ENCODE peak calls at places on chromosomes 6 and 20, in nine cellular contexts. One of them, this sample, is unnamed.
A peak's percentile ranks its signal among the peaks of the same experiment; 100 is the strongest.

GRCh38 chr6:43733471-43734293 is 36.3 kb upstream of the VEGFA start:
- DNase-seq in stimulated activated CD4-positive, alpha-beta T cell treated with anti-CD3 and anti-CD28 coated beads, Interleukin-1b, Interleukin-23, amount 100 ng/mL, for 24 hours: peak; percentile 19
- DNase-seq in neural crest cell: no peak
- DNase-seq in activated CD8-positive, alpha-beta memory T cell treated with anti-CD3 and anti-CD28 coated beads for 48 hours: no peak
- DNase-seq in IMR-90: no peak
- DNase-seq in AG08396: no peak
- DNase-seq in breast epithelium: no peak
- DNase-seq in iris pigment epithelial cell: no peak
- DNase-seq in HTR-8/SVneo: no peak
- DNase-seq in this sample: no peak

GRCh38 chr20:38460040-38460623 is 12.5 kb upstream of the RALGAPB start:
- DNase-seq in stimulated activated CD4-positive, alpha-beta T cell treated with anti-CD3 and anti-CD28 coated beads, Interleukin-1b, Interleukin-23, amount 100 ng/mL, for 24 hours: no peak
- DNase-seq in neural crest cell: no peak
- DNase-seq in activated CD8-positive, alpha-beta memory T cell treated with anti-CD3 and anti-CD28 coated beads for 48 hours: no peak
- DNase-seq in IMR-90: peak; percentile 81
- DNase-seq in AG08396: no peak
- DNase-seq in breast epithelium: no peak
- DNase-seq in iris pigment epithelial cell: peak; percentile 92
- DNase-seq in HTR-8/SVneo: peak; percentile 95
- DNase-seq in this sample: no peak

GRCh38 chr20:62303327-62304226 is 780 bp downstream of the ADRM1 start:
- DNase-seq in stimulated activated CD4-positive, alpha-beta T cell treated with anti-CD3 and anti-CD28 coated beads, Interleukin-1b, Interleukin-23, amount 100 ng/mL, for 24 hours: no peak
- DNase-seq in neural crest cell: peak; percentile 16
- DNase-seq in activated CD8-positive, alpha-beta memory T cell treated with anti-CD3 and anti-CD28 coated beads for 48 hours: no peak
- DNase-seq in IMR-90: no peak
- DNase-seq in AG08396: peak; percentile 60
- DNase-seq in breast epithelium: no peak
- DNase-seq in iris pigment epithelial cell: peak; percentile 25
- DNase-seq in HTR-8/SVneo: peak; percentile 47
- DNase-seq in this sample: no peak

GRCh38 chr6:3414704-3415453 is 42.0 kb downstream of the SLC22A23 start:
- DNase-seq in stimulated activated CD4-positive, alpha-beta T cell treated with anti-CD3 and anti-CD28 coated beads, Interleukin-1b, Interleukin-23, amount 100 ng/mL, for 24 hours: no peak
- DNase-seq in neural crest cell: no peak
- DNase-seq in activated CD8-positive, alpha-beta memory T cell treated with anti-CD3 and anti-CD28 coated beads for 48 hours: no peak
- DNase-seq in IMR-90: peak; percentile 75
- DNase-seq in AG08396: no peak
- DNase-seq in breast epithelium: no peak
- DNase-seq in iris pigment epithelial cell: peak; percentile 94
- DNase-seq in HTR-8/SVneo: no peak
- DNase-seq in this sample: no peak

GRCh38 chr6:16851044-16851540 is 89.8 kb upstream of the ATXN1 start:
- DNase-seq in stimulated activated CD4-positive, alpha-beta T cell treated with anti-CD3 and anti-CD28 coated beads, Interleukin-1b, Interleukin-23, amount 100 ng/mL, for 24 hours: no peak
- DNase-seq in neural crest cell: no peak
- DNase-seq in activated CD8-positive, alpha-beta memory T cell treated with anti-CD3 and anti-CD28 coated beads for 48 hours: no peak
- DNase-seq in IMR-90: no peak
- DNase-seq in AG08396: no peak
- DNase-seq in breast epithelium: no peak
- DNase-seq in iris pigment epithelial cell: no peak
- DNase-seq in HTR-8/SVneo: no peak
- DNase-seq in this sample: no peak

GRCh38 chr20:46176744-46177378 is 58.7 kb downstream of the CD40 start:
- DNase-seq in stimulated activated CD4-positive, alpha-beta T cell treated with anti-CD3 and anti-CD28 coated beads, Interleukin-1b, Interleukin-23, amount 100 ng/mL, for 24 hours: no peak
- DNase-seq in neural crest cell: no peak
- DNase-seq in activated CD8-positive, alpha-beta memory T cell treated with anti-CD3 and anti-CD28 coated beads for 48 hours: no peak
- DNase-seq in IMR-90: no peak
- DNase-seq in AG08396: no peak
- DNase-seq in breast epithelium: no peak
- DNase-seq in iris pigment epithelial cell: no peak
- DNase-seq in HTR-8/SVneo: no peak
- DNase-seq in this sample: no peak

GRCh38 chr6:35213824-35214756 is at the start of gene SCUBE3:
- DNase-seq in stimulated activated CD4-positive, alpha-beta T cell treated with anti-CD3 and anti-CD28 coated beads, Interleukin-1b, Interleukin-23, amount 100 ng/mL, for 24 hours: no peak
- DNase-seq in neural crest cell: peak; percentile 63
- DNase-seq in activated CD8-positive, alpha-beta memory T cell treated with anti-CD3 and anti-CD28 coated beads for 48 hours: no peak
- DNase-seq in IMR-90: peak; percentile 42
- DNase-seq in AG08396: peak; percentile 78
- DNase-seq in breast epithelium: no peak
- DNase-seq in iris pigment epithelial cell: peak; percentile 43
- DNase-seq in HTR-8/SVneo: peak; percentile 62
- DNase-seq in this sample: no peak

GRCh38 chr6:159249150-159249549 is 80.0 kb downstream of the FNDC1 start:
- DNase-seq in stimulated activated CD4-positive, alpha-beta T cell treated with anti-CD3 and anti-CD28 coated beads, Interleukin-1b, Interleukin-23, amount 100 ng/mL, for 24 hours: no peak
- DNase-seq in neural crest cell: no peak
- DNase-seq in activated CD8-positive, alpha-beta memory T cell treated with anti-CD3 and anti-CD28 coated beads for 48 hours: no peak
- DNase-seq in IMR-90: no peak
- DNase-seq in AG08396: no peak
- DNase-seq in breast epithelium: no peak
- DNase-seq in iris pigment epithelial cell: no peak
- DNase-seq in HTR-8/SVneo: no peak
- DNase-seq in this sample: no peak

GRCh38 chr6:28985396-28986164 is 19.5 kb downstream of the ZNF311 start:
- DNase-seq in stimulated activated CD4-positive, alpha-beta T cell treated with anti-CD3 and anti-CD28 coated beads, Interleukin-1b, Interleukin-23, amount 100 ng/mL, for 24 hours: no peak
- DNase-seq in neural crest cell: peak; percentile 65
- DNase-seq in activated CD8-positive, alpha-beta memory T cell treated with anti-CD3 and anti-CD28 coated beads for 48 hours: no peak
- DNase-seq in IMR-90: peak; percentile 98
- DNase-seq in AG08396: peak; percentile 91
- DNase-seq in breast epithelium: peak; percentile 84
- DNase-seq in iris pigment epithelial cell: peak; percentile 98
- DNase-seq in HTR-8/SVneo: peak; percentile 93
- DNase-seq in this sample: peak; percentile 96

GRCh38 chr6:130362128-130362527 is 3.7 kb upstream of the TMEM200A start:
- DNase-seq in stimulated activated CD4-positive, alpha-beta T cell treated with anti-CD3 and anti-CD28 coated beads, Interleukin-1b, Interleukin-23, amount 100 ng/mL, for 24 hours: no peak
- DNase-seq in neural crest cell: no peak
- DNase-seq in activated CD8-positive, alpha-beta memory T cell treated with anti-CD3 and anti-CD28 coated beads for 48 hours: no peak
- DNase-seq in IMR-90: no peak
- DNase-seq in AG08396: no peak
- DNase-seq in breast epithelium: no peak
- DNase-seq in iris pigment epithelial cell: no peak
- DNase-seq in HTR-8/SVneo: no peak
- DNase-seq in this sample: no peak

GRCh38 chr20:47320990-47321805 is 35.3 kb downstream of the ZMYND8 start:
- DNase-seq in stimulated activated CD4-positive, alpha-beta T cell treated with anti-CD3 and anti-CD28 coated beads, Interleukin-1b, Interleukin-23, amount 100 ng/mL, for 24 hours: no peak
- DNase-seq in neural crest cell: no peak
- DNase-seq in activated CD8-positive, alpha-beta memory T cell treated with anti-CD3 and anti-CD28 coated beads for 48 hours: no peak
- DNase-seq in IMR-90: no peak
- DNase-seq in AG08396: no peak
- DNase-seq in breast epithelium: no peak
- DNase-seq in iris pigment epithelial cell: no peak
- DNase-seq in HTR-8/SVneo: no peak
- DNase-seq in this sample: no peak

GRCh38 chr6:70847685-70848084 is 109.2 kb downstream of the B3GAT2 start:
- DNase-seq in stimulated activated CD4-positive, alpha-beta T cell treated with anti-CD3 and anti-CD28 coated beads, Interleukin-1b, Interleukin-23, amount 100 ng/mL, for 24 hours: no peak
- DNase-seq in neural crest cell: no peak
- DNase-seq in activated CD8-positive, alpha-beta memory T cell treated with anti-CD3 and anti-CD28 coated beads for 48 hours: no peak
- DNase-seq in IMR-90: no peak
- DNase-seq in AG08396: no peak
- DNase-seq in breast epithelium: no peak
- DNase-seq in iris pigment epithelial cell: no peak
- DNase-seq in HTR-8/SVneo: no peak
- DNase-seq in this sample: no peak

GRCh38 chr20:58511364-58511763 is 3.8 kb downstream of the APCDD1L start:
- DNase-seq in stimulated activated CD4-positive, alpha-beta T cell treated with anti-CD3 and anti-CD28 coated beads, Interleukin-1b, Interleukin-23, amount 100 ng/mL, for 24 hours: no peak
- DNase-seq in neural crest cell: no peak
- DNase-seq in activated CD8-positive, alpha-beta memory T cell treated with anti-CD3 and anti-CD28 coated beads for 48 hours: no peak
- DNase-seq in IMR-90: peak; percentile 83
- DNase-seq in AG08396: peak; percentile 37
- DNase-seq in breast epithelium: no peak
- DNase-seq in iris pigment epithelial cell: peak; percentile 88
- DNase-seq in HTR-8/SVneo: peak; percentile 80
- DNase-seq in this sample: no peak

GRCh38 chr6:68649669-68650068 is 14.6 kb downstream of the ADGRB3 start:
- DNase-seq in stimulated activated CD4-positive, alpha-beta T cell treated with anti-CD3 and anti-CD28 coated beads, Interleukin-1b, Interleukin-23, amount 100 ng/mL, for 24 hours: no peak
- DNase-seq in neural crest cell: no peak
- DNase-seq in activated CD8-positive, alpha-beta memory T cell treated with anti-CD3 and anti-CD28 coated beads for 48 hours: no peak
- DNase-seq in IMR-90: no peak
- DNase-seq in AG08396: no peak
- DNase-seq in breast epithelium: no peak
- DNase-seq in iris pigment epithelial cell: no peak
- DNase-seq in HTR-8/SVneo: no peak
- DNase-seq in this sample: no peak

GRCh38 chr6:100839419-100839818 is 41.7 kb downstream of the ASCC3 start:
- DNase-seq in stimulated activated CD4-positive, alpha-beta T cell treated with anti-CD3 and anti-CD28 coated beads, Interleukin-1b, Interleukin-23, amount 100 ng/mL, for 24 hours: no peak
- DNase-seq in neural crest cell: no peak
- DNase-seq in activated CD8-positive, alpha-beta memory T cell treated with anti-CD3 and anti-CD28 coated beads for 48 hours: no peak
- DNase-seq in IMR-90: no peak
- DNase-seq in AG08396: no peak
- DNase-seq in breast epithelium: no peak
- DNase-seq in iris pigment epithelial cell: no peak
- DNase-seq in HTR-8/SVneo: no peak
- DNase-seq in this sample: no peak

GRCh38 chr6:132780770-132781371 is 17.6 kb downstream of the SLC18B1 start:
- DNase-seq in stimulated activated CD4-positive, alpha-beta T cell treated with anti-CD3 and anti-CD28 coated beads, Interleukin-1b, Interleukin-23, amount 100 ng/mL, for 24 hours: no peak
- DNase-seq in neural crest cell: no peak
- DNase-seq in activated CD8-positive, alpha-beta memory T cell treated with anti-CD3 and anti-CD28 coated beads for 48 hours: no peak
- DNase-seq in IMR-90: peak; percentile 63
- DNase-seq in AG08396: peak; percentile 35
- DNase-seq in breast epithelium: no peak
- DNase-seq in iris pigment epithelial cell: peak; percentile 52
- DNase-seq in HTR-8/SVneo: peak; percentile 18
- DNase-seq in this sample: no peak

GRCh38 chr6:72464791-72465691 is 156.8 kb upstream of the KCNQ5 start:
- DNase-seq in stimulated activated CD4-positive, alpha-beta T cell treated with anti-CD3 and anti-CD28 coated beads, Interleukin-1b, Interleukin-23, amount 100 ng/mL, for 24 hours: no peak
- DNase-seq in neural crest cell: no peak
- DNase-seq in activated CD8-positive, alpha-beta memory T cell treated with anti-CD3 and anti-CD28 coated beads for 48 hours: no peak
- DNase-seq in IMR-90: peak; percentile 83
- DNase-seq in AG08396: peak; percentile 55
- DNase-seq in breast epithelium: no peak
- DNase-seq in iris pigment epithelial cell: peak; percentile 74
- DNase-seq in HTR-8/SVneo: peak; percentile 33
- DNase-seq in this sample: no peak

GRCh38 chr20:54043044-54043967 is 27.1 kb downstream of the BCAS1 start:
- DNase-seq in stimulated activated CD4-positive, alpha-beta T cell treated with anti-CD3 and anti-CD28 coated beads, Interleukin-1b, Interleukin-23, amount 100 ng/mL, for 24 hours: no peak
- DNase-seq in neural crest cell: no peak
- DNase-seq in activated CD8-positive, alpha-beta memory T cell treated with anti-CD3 and anti-CD28 coated beads for 48 hours: no peak
- DNase-seq in IMR-90: no peak
- DNase-seq in AG08396: no peak
- DNase-seq in breast epithelium: no peak
- DNase-seq in iris pigment epithelial cell: no peak
- DNase-seq in HTR-8/SVneo: no peak
- DNase-seq in this sample: no peak

GRCh38 chr20:37397954-37398749 is 52.2 kb downstream of the SRC start:
- DNase-seq in stimulated activated CD4-positive, alpha-beta T cell treated with anti-CD3 and anti-CD28 coated beads, Interleukin-1b, Interleukin-23, amount 100 ng/mL, for 24 hours: no peak
- DNase-seq in neural crest cell: no peak
- DNase-seq in activated CD8-positive, alpha-beta memory T cell treated with anti-CD3 and anti-CD28 coated beads for 48 hours: no peak
- DNase-seq in IMR-90: no peak
- DNase-seq in AG08396: no peak
- DNase-seq in breast epithelium: no peak
- DNase-seq in iris pigment epithelial cell: no peak
- DNase-seq in HTR-8/SVneo: no peak
- DNase-seq in this sample: no peak

GRCh38 chr20:19890358-19891117 is 126.6 kb upstream of the NAA20 start:
- DNase-seq in stimulated activated CD4-positive, alpha-beta T cell treated with anti-CD3 and anti-CD28 coated beads, Interleukin-1b, Interleukin-23, amount 100 ng/mL, for 24 hours: no peak
- DNase-seq in neural crest cell: no peak
- DNase-seq in activated CD8-positive, alpha-beta memory T cell treated with anti-CD3 and anti-CD28 coated beads for 48 hours: no peak
- DNase-seq in IMR-90: no peak
- DNase-seq in AG08396: no peak
- DNase-seq in breast epithelium: no peak
- DNase-seq in iris pigment epithelial cell: no peak
- DNase-seq in HTR-8/SVneo: no peak
- DNase-seq in this sample: no peak

GRCh38 chr6:50257322-50257721 is 207.6 kb upstream of the DEFB112 start:
- DNase-seq in stimulated activated CD4-positive, alpha-beta T cell treated with anti-CD3 and anti-CD28 coated beads, Interleukin-1b, Interleukin-23, amount 100 ng/mL, for 24 hours: no peak
- DNase-seq in neural crest cell: no peak
- DNase-seq in activated CD8-positive, alpha-beta memory T cell treated with anti-CD3 and anti-CD28 coated beads for 48 hours: no peak
- DNase-seq in IMR-90: no peak
- DNase-seq in AG08396: no peak
- DNase-seq in breast epithelium: no peak
- DNase-seq in iris pigment epithelial cell: no peak
- DNase-seq in HTR-8/SVneo: no peak
- DNase-seq in this sample: no peak

GRCh38 chr6:103797738-103798137 is 1062.0 kb downstream of the HACE1 start:
- DNase-seq in stimulated activated CD4-positive, alpha-beta T cell treated with anti-CD3 and anti-CD28 coated beads, Interleukin-1b, Interleukin-23, amount 100 ng/mL, for 24 hours: no peak
- DNase-seq in neural crest cell: no peak
- DNase-seq in activated CD8-positive, alpha-beta memory T cell treated with anti-CD3 and anti-CD28 coated beads for 48 hours: no peak
- DNase-seq in IMR-90: no peak
- DNase-seq in AG08396: no peak
- DNase-seq in breast epithelium: no peak
- DNase-seq in iris pigment epithelial cell: peak; percentile 0
- DNase-seq in HTR-8/SVneo: no peak
- DNase-seq in this sample: no peak

GRCh38 chr20:44703956-44704488 is 11.1 kb upstream of the CCN5 start:
- DNase-seq in stimulated activated CD4-positive, alpha-beta T cell treated with anti-CD3 and anti-CD28 coated beads, Interleukin-1b, Interleukin-23, amount 100 ng/mL, for 24 hours: no peak
- DNase-seq in neural crest cell: no peak
- DNase-seq in activated CD8-positive, alpha-beta memory T cell treated with anti-CD3 and anti-CD28 coated beads for 48 hours: no peak
- DNase-seq in IMR-90: no peak
- DNase-seq in AG08396: no peak
- DNase-seq in breast epithelium: no peak
- DNase-seq in iris pigment epithelial cell: no peak
- DNase-seq in HTR-8/SVneo: no peak
- DNase-seq in this sample: no peak

GRCh38 chr6:36335465-36336209 is 1.1 kb downstream of the BNIP5 start:
- DNase-seq in stimulated activated CD4-positive, alpha-beta T cell treated with anti-CD3 and anti-CD28 coated beads, Interleukin-1b, Interleukin-23, amount 100 ng/mL, for 24 hours: no peak
- DNase-seq in neural crest cell: no peak
- DNase-seq in activated CD8-positive, alpha-beta memory T cell treated with anti-CD3 and anti-CD28 coated beads for 48 hours: no peak
- DNase-seq in IMR-90: no peak
- DNase-seq in AG08396: no peak
- DNase-seq in breast epithelium: no peak
- DNase-seq in iris pigment epithelial cell: no peak
- DNase-seq in HTR-8/SVneo: no peak
- DNase-seq in this sample: no peak

GRCh38 chr6:138278326-138278725 is 60.0 kb upstream of the PBOV1 start:
- DNase-seq in stimulated activated CD4-positive, alpha-beta T cell treated with anti-CD3 and anti-CD28 coated beads, Interleukin-1b, Interleukin-23, amount 100 ng/mL, for 24 hours: no peak
- DNase-seq in neural crest cell: no peak
- DNase-seq in activated CD8-positive, alpha-beta memory T cell treated with anti-CD3 and anti-CD28 coated beads for 48 hours: no peak
- DNase-seq in IMR-90: peak; percentile 2
- DNase-seq in AG08396: peak; percentile 25
- DNase-seq in breast epithelium: no peak
- DNase-seq in iris pigment epithelial cell: peak; percentile 26
- DNase-seq in HTR-8/SVneo: peak; percentile 24
- DNase-seq in this sample: no peak

GRCh38 chr6:7529141-7529540 is 12.3 kb upstream of the DSP start:
- DNase-seq in stimulated activated CD4-positive, alpha-beta T cell treated with anti-CD3 and anti-CD28 coated beads, Interleukin-1b, Interleukin-23, amount 100 ng/mL, for 24 hours: no peak
- DNase-seq in neural crest cell: no peak
- DNase-seq in activated CD8-positive, alpha-beta memory T cell treated with anti-CD3 and anti-CD28 coated beads for 48 hours: no peak
- DNase-seq in IMR-90: no peak
- DNase-seq in AG08396: no peak
- DNase-seq in breast epithelium: no peak
- DNase-seq in iris pigment epithelial cell: no peak
- DNase-seq in HTR-8/SVneo: no peak
- DNase-seq in this sample: no peak

GRCh38 chr6:46390153-46390876 is 100.9 kb downstream of the RCAN2 start:
- DNase-seq in stimulated activated CD4-positive, alpha-beta T cell treated with anti-CD3 and anti-CD28 coated beads, Interleukin-1b, Interleukin-23, amount 100 ng/mL, for 24 hours: no peak
- DNase-seq in neural crest cell: no peak
- DNase-seq in activated CD8-positive, alpha-beta memory T cell treated with anti-CD3 and anti-CD28 coated beads for 48 hours: no peak
- DNase-seq in IMR-90: no peak
- DNase-seq in AG08396: no peak
- DNase-seq in breast epithelium: no peak
- DNase-seq in iris pigment epithelial cell: peak; percentile 18
- DNase-seq in HTR-8/SVneo: no peak
- DNase-seq in this sample: no peak

GRCh38 chr6:91600561-91600960 is 1013.7 kb upstream of the MAP3K7 start:
- DNase-seq in stimulated activated CD4-positive, alpha-beta T cell treated with anti-CD3 and anti-CD28 coated beads, Interleukin-1b, Interleukin-23, amount 100 ng/mL, for 24 hours: no peak
- DNase-seq in neural crest cell: no peak
- DNase-seq in activated CD8-positive, alpha-beta memory T cell treated with anti-CD3 and anti-CD28 coated beads for 48 hours: no peak
- DNase-seq in IMR-90: no peak
- DNase-seq in AG08396: no peak
- DNase-seq in breast epithelium: no peak
- DNase-seq in iris pigment epithelial cell: no peak
- DNase-seq in HTR-8/SVneo: no peak
- DNase-seq in this sample: no peak

GRCh38 chr6:158812611-158813010 is 6.6 kb downstream of the EZR start:
- DNase-seq in stimulated activated CD4-positive, alpha-beta T cell treated with anti-CD3 and anti-CD28 coated beads, Interleukin-1b, Interleukin-23, amount 100 ng/mL, for 24 hours: no peak
- DNase-seq in neural crest cell: no peak
- DNase-seq in activated CD8-positive, alpha-beta memory T cell treated with anti-CD3 and anti-CD28 coated beads for 48 hours: no peak
- DNase-seq in IMR-90: no peak
- DNase-seq in AG08396: no peak
- DNase-seq in breast epithelium: no peak
- DNase-seq in iris pigment epithelial cell: no peak
- DNase-seq in HTR-8/SVneo: no peak
- DNase-seq in this sample: peak; percentile 82

GRCh38 chr6:5151955-5152401 is 66.8 kb downstream of the PPP1R3G start:
- DNase-seq in stimulated activated CD4-positive, alpha-beta T cell treated with anti-CD3 and anti-CD28 coated beads, Interleukin-1b, Interleukin-23, amount 100 ng/mL, for 24 hours: no peak
- DNase-seq in neural crest cell: no peak
- DNase-seq in activated CD8-positive, alpha-beta memory T cell treated with anti-CD3 and anti-CD28 coated beads for 48 hours: no peak
- DNase-seq in IMR-90: peak; percentile 87
- DNase-seq in AG08396: peak; percentile 59
- DNase-seq in breast epithelium: no peak
- DNase-seq in iris pigment epithelial cell: peak; percentile 80
- DNase-seq in HTR-8/SVneo: peak; percentile 53
- DNase-seq in this sample: no peak

GRCh38 chr6:42532038-42532669 is 31.7 kb upstream of the UBR2 start:
- DNase-seq in stimulated activated CD4-positive, alpha-beta T cell treated with anti-CD3 and anti-CD28 coated beads, Interleukin-1b, Interleukin-23, amount 100 ng/mL, for 24 hours: no peak
- DNase-seq in neural crest cell: no peak
- DNase-seq in activated CD8-positive, alpha-beta memory T cell treated with anti-CD3 and anti-CD28 coated beads for 48 hours: no peak
- DNase-seq in IMR-90: peak; percentile 73
- DNase-seq in AG08396: peak; percentile 46
- DNase-seq in breast epithelium: no peak
- DNase-seq in iris pigment epithelial cell: peak; percentile 68
- DNase-seq in HTR-8/SVneo: peak; percentile 78
- DNase-seq in this sample: no peak